ENCODE peak calls at places on chromosomes 13 and 19, in eight cellular contexts. W is GM23338, Z is GM13977, Q is fibroblast of mammary gland, C is cardiac muscle cell, I is HFF-Myc, L is activated B cell treated with CpG ODN at 0.5 μM for 24 hours, P is cardiac fibroblast. E is an unnamed sample.

GRCh38 chr19:16377521-16377920 is 52.9 kb downstream of the KLF2 start:
- DNase-seq in W (no peak), Z (no peak), Q (no peak), C (no peak), I (no peak), L (no peak), P (no peak), E (no peak)

GRCh38 chr13:80469841-80470378 is 129.0 kb upstream of the SPRY2 start:
- DNase-seq in W (no peak), Z (no peak), Q (peak; percentile 99), C (peak; percentile 95), I (no peak), L (no peak), P (peak; percentile 98), E (no peak)

GRCh38 chr13:82993417-82993816 is 888.9 kb downstream of the SLITRK1 start:
- DNase-seq in W (no peak), Z (no peak), Q (no peak), C (no peak), I (no peak), L (no peak), P (peak; percentile 2), E (no peak)

GRCh38 chr19:50203281-50204080 is at the start of gene MYH14:
- DNase-seq in W (peak; percentile 97), Z (peak; percentile 65), Q (peak; percentile 34), C (peak; percentile 70), I (no peak), L (no peak), P (peak; percentile 30), E (peak; percentile 12)

GRCh38 chr19:8558325-8558724 is 18.9 kb downstream of the MYO1F start:
- DNase-seq in W (no peak), Z (no peak), Q (no peak), C (no peak), I (no peak), L (no peak), P (no peak), E (no peak)

GRCh38 chr13:26629260-26629659 is 71.8 kb downstream of the WASF3 start:
- DNase-seq in W (peak; percentile 44), Z (no peak), Q (peak; percentile 24), C (peak; percentile 8), I (no peak), L (no peak), P (peak; percentile 39), E (peak; percentile 4)

GRCh38 chr19:38975214-38975860 is at the start of gene FBXO17:
- DNase-seq in W (peak; percentile 70), Z (peak; percentile 38), Q (peak; percentile 74), C (peak; percentile 74), I (no peak), L (no peak), P (peak; percentile 69), E (no peak)

GRCh38 chr13:31038834-31039552 is 106.5 kb downstream of the TEX26 start:
- DNase-seq in W (no peak), Z (peak; percentile 43), Q (peak; percentile 59), C (peak; percentile 54), I (peak; percentile 42), L (no peak), P (no peak), E (peak; percentile 51)

GRCh38 chr19:29687897-29688728 is 22.9 kb downstream of the PLEKHF1 start:
- DNase-seq in W (no peak), Z (no peak), Q (peak; percentile 97), C (peak; percentile 73), I (no peak), L (no peak), P (peak; percentile 83), E (no peak)

GRCh38 chr19:43674630-43674982 is 4.6 kb upstream of the PLAUR start:
- DNase-seq in W (no peak), Z (no peak), Q (peak; percentile 61), C (peak; percentile 61), I (no peak), L (no peak), P (peak; percentile 72), E (no peak)

GRCh38 chr19:4326837-4327251 is 11.8 kb downstream of the STAP2 start:
- DNase-seq in W (peak; percentile 94), Z (no peak), Q (no peak), C (no peak), I (no peak), L (no peak), P (no peak), E (peak; percentile 46)

GRCh38 chr13:61874970-61875579 is 459.4 kb upstream of the PCDH20 start:
- DNase-seq in W (no peak), Z (no peak), Q (no peak), C (no peak), I (no peak), L (no peak), P (no peak), E (no peak)

GRCh38 chr13:61873717-61874116 is 458.1 kb upstream of the PCDH20 start:
- DNase-seq in W (no peak), Z (no peak), Q (no peak), C (no peak), I (no peak), L (no peak), P (no peak), E (no peak)
- TF ChIP-seq CTCF in W (no peak), Z (no peak), Q (no peak), C (no peak), I (no peak), L (no peak), P (no peak), E (no peak)

GRCh38 chr19:35483089-35483488 is 7.2 kb downstream of the KRTDAP start:
- DNase-seq in W (no peak), Z (no peak), Q (no peak), C (no peak), I (no peak), L (no peak), P (no peak), E (no peak)

GRCh38 chr19:35478794-35479193 is 11.5 kb downstream of the KRTDAP start:
- DNase-seq in W (no peak), Z (no peak), Q (no peak), C (no peak), I (no peak), L (no peak), P (no peak), E (no peak)

GRCh38 chr19:35474104-35474503 is 16.2 kb downstream of the KRTDAP start:
- DNase-seq in W (no peak), Z (no peak), Q (no peak), C (no peak), I (no peak), L (no peak), P (no peak), E (no peak)

GRCh38 chr19:35476149-35476548 is 14.1 kb downstream of the KRTDAP start:
- DNase-seq in W (peak; percentile 90), Z (no peak), Q (no peak), C (no peak), I (no peak), L (no peak), P (no peak), E (peak; percentile 54)

GRCh38 chr19:35479278-35479677 is 11.0 kb downstream of the KRTDAP start:
- DNase-seq in W (no peak), Z (no peak), Q (no peak), C (no peak), I (no peak), L (no peak), P (no peak), E (no peak)
- TF ChIP-seq CTCF in W (peak; percentile 25), Z (no peak), Q (no peak), C (no peak), I (no peak), L (no peak), P (no peak), E (no peak)

DNA sequence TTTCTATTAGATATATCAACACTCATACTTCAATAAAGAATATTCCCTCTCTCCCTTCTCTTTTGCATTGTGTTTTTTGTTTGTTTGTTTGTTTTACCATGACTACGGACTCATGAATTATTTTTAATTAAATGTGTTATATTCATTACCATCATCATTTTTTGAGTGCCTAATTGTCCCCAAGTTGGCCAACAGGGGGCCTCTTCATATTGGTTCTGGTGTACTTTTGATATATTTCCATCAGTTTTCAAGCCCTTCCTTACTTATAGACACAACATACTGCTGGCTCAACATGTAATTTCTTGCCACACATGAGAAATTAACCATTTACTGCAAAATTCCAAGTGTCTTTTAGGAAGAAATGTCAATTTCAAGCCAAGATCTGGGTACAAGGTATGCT is 54.5 kb upstream of the GPC6 start:
- DNase-seq in W (peak; percentile 49), Z (no peak), Q (peak; percentile 11), C (no peak), I (no peak), L (no peak), P (no peak), E (no peak)
- TF ChIP-seq CTCF in W (peak; percentile 55), Z (peak; percentile 14), Q (peak; percentile 37), C (no peak), I (peak; percentile 49), L (no peak), P (no peak), E (no peak)

DNA sequence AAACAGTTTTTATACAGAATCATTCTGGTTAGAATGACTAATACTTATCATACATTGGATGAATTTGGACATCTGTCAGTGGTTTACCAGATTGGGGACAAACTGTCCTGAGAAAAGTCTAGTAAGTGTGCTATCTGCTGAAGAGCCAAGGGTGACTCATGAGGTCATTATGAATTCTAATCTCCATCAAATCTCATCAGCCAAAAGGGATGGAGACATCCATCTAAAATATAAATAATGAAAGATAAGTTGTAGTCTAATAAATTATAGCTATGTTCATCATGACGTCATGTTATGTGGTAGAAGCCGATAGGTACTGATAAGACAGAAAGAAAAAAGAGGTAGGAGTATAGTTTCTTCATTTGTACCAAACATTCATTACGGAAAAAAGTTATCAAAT is 804.4 kb downstream of the PCDH9 start:
- DNase-seq in W (no peak), Z (no peak), Q (peak; percentile 82), C (no peak), I (no peak), L (no peak), P (peak; percentile 62), E (no peak)
- TF ChIP-seq CTCF in W (no peak), Z (no peak), Q (no peak), C (no peak), I (no peak), L (no peak), P (no peak), E (no peak)